ENCODE peak calls at places on chromosomes 12 and 14, in seven cellular contexts. U, W, H, P, I, R and X are unnamed samples.

GRCh38 chr14:61489932-61490331 is 168.6 kb downstream of the PRKCH start:
- DNase-seq in U (no peak), W (no peak), H (peak), P (peak), I (no peak), R (no peak), X (no peak)

GRCh38 chr12:114444422-114445279 is 38.7 kb upstream of the TBX5 start:
- DNase-seq in U (no peak), W (no peak), H (no peak), P (no peak), I (no peak), R (no peak), X (no peak)

GRCh38 chr12:104668274-104668718 is 211.5 kb downstream of the CHST11 start:
- DNase-seq in U (peak), W (no peak), H (peak), P (no peak), I (no peak), R (no peak), X (no peak)

GRCh38 chr14:57987051-57987450 is 121.2 kb upstream of the SLC35F4 start:
- DNase-seq in U (no peak), W (no peak), H (no peak), P (no peak), I (no peak), R (no peak), X (no peak)

GRCh38 chr14:36817071-36817930 is 155.6 kb downstream of the PAX9 start:
- DNase-seq in U (no peak), W (peak), H (no peak), P (no peak), I (no peak), R (no peak), X (no peak)

GRCh38 chr14:75229923-75230792 is 48.5 kb upstream of the FOS start:
- DNase-seq in U (peak), W (peak), H (peak), P (peak), I (peak), R (no peak), X (peak)

GRCh38 chr12:69966409-69966808 is 141.4 kb downstream of the MYRFL start:
- DNase-seq in U (no peak), W (peak), H (peak), P (peak), I (no peak), R (no peak), X (peak)

GRCh38 chr14:90658541-90658967 is 157.7 kb downstream of the TTC7B start:
- DNase-seq in U (no peak), W (no peak), H (peak), P (no peak), I (no peak), R (no peak), X (no peak)

GRCh38 chr12:90064759-90065158 is 356.1 kb upstream of the ATP2B1 start:
- DNase-seq in U (no peak), W (no peak), H (peak), P (no peak), I (no peak), R (no peak), X (no peak)